ENCODE peak calls at places on chromosome 14, in nine cellular contexts. C, D, Q, F, K, R, O, L and P are unnamed samples.

GRCh38 chr14:96660667-96661066 is 136.5 kb upstream of the VRK1 start:
- DNase-seq in C (no peak), D (no peak), Q (no peak), F (no peak), K (no peak), R (no peak), O (no peak), L (no peak), P (no peak)

GRCh38 chr14:74578479-74578878 is 33.6 kb downstream of the LTBP2 start:
- DNase-seq in C (no peak), D (no peak), Q (no peak), F (no peak), K (no peak), R (no peak), O (no peak), L (no peak), P (no peak)

GRCh38 chr14:58243790-58244555 is 670 bp upstream of the PSMA3 start:
- DNase-seq in C (peak), D (no peak), Q (no peak), F (no peak), K (no peak), R (no peak), O (peak), L (peak), P (peak)

GRCh38 chr14:102754370-102755262 is 22.6 kb upstream of the TRAF3 start:
- DNase-seq in C (peak), D (no peak), Q (no peak), F (no peak), K (no peak), R (no peak), O (no peak), L (no peak), P (no peak)

GRCh38 chr14:93683241-93683640 is 105.0 kb downstream of the PRIMA1 start:
- DNase-seq in C (no peak), D (no peak), Q (peak), F (no peak), K (no peak), R (no peak), O (no peak), L (no peak), P (no peak)

GRCh38 chr14:61329478-61330051 is 8.2 kb downstream of the PRKCH start:
- DNase-seq in C (no peak), D (no peak), Q (no peak), F (no peak), K (no peak), R (no peak), O (no peak), L (no peak), P (no peak)

GRCh38 chr14:75654127-75654732 is 6.4 kb downstream of the ERG28 start:
- DNase-seq in C (peak), D (peak), Q (peak), F (peak), K (peak), R (peak), O (peak), L (peak), P (peak)

GRCh38 chr14:90301580-90302181 is 30.1 kb downstream of the NRDE2 start:
- DNase-seq in C (peak), D (no peak), Q (no peak), F (no peak), K (peak), R (no peak), O (peak), L (peak), P (peak)

GRCh38 chr14:23588884-23589598 is 10.5 kb upstream of the JPH4 start:
- DNase-seq in C (peak), D (peak), Q (peak), F (peak), K (peak), R (peak), O (peak), L (peak), P (peak)